ENCODE peak calls at places on chromosome 14, in four cellular contexts. B is GM12892, V is iPS DF 6.9, A is skeletal muscle cell. Y is an unnamed sample.

GRCh38 chr14:99261916-99262787 is 9.8 kb downstream of the BCL11B start:
- DNase-seq in V (no peak), B (no peak), A (no peak), Y (no peak)

GRCh38 chr14:58871972-58872530 is 234.3 kb downstream of the DACT1 start:
- DNase-seq in B (no peak), A (peak; percentile 39), V (no peak), Y (peak; percentile 39)

GRCh38 chr14:89479802-89480201 is 62.8 kb upstream of the FOXN3 start:
- DNase-seq in B (no peak), A (no peak), V (no peak), Y (peak; percentile 9)

GRCh38 chr14:23579739-23580138 is 1.1 kb upstream of the JPH4 start:
- DNase-seq in V (no peak), A (no peak), B (no peak), Y (no peak)

GRCh38 chr14:21408152-21408551 is 24.3 kb upstream of the SUPT16H start:
- DNase-seq in B (no peak), A (peak; percentile 71), V (no peak), Y (peak; percentile 76)

GRCh38 chr14:106039400-106039799 is 513.0 kb downstream of the TMEM121 start:
- DNase-seq in A (no peak), B (no peak), V (no peak), Y (no peak)

GRCh38 chr14:73153272-73153671 is 17.0 kb downstream of the PSEN1 start:
- DNase-seq in B (no peak), A (peak; percentile 23), V (no peak), Y (peak; percentile 84)

GRCh38 chr14:86790408-86791364 is 1202.3 kb downstream of the GALC start:
- DNase-seq in A (no peak), V (peak; percentile 5), B (no peak), Y (no peak)

GRCh38 chr14:62468946-62469345 is 576.3 kb downstream of the KCNH5 start:
- DNase-seq in V (no peak), A (no peak), B (no peak), Y (no peak)

Y was measured in fibroblast of lung.